ENCODE peak calls at places on chromosomes 3 and 15, in seven cellular contexts. Y is A549; K is tibial artery; W is GM20000; U is ovary; E is CD8-positive, alpha-beta T cell; R is tibial nerve. V is an unnamed sample.

GRCh38 chr3:144816366-144816765 is 844.7 kb downstream of the DIPK2A start:
- DNase-seq in E (no peak), K (no peak), R (no peak), Y (no peak), U (no peak), W (no peak), V (no peak)

GRCh38 chr3:141830508-141830907 is 45.9 kb upstream of the ATP1B3 start:
- DNase-seq in E (no peak), Y (no peak), K (no peak), U (no peak), R (no peak), W (no peak), V (no peak)

GRCh38 chr3:196620228-196620627 is 19.3 kb upstream of the NRROS start:
- DNase-seq in W (no peak), Y (no peak), K (no peak), U (no peak), R (no peak), E (no peak), V (no peak)

GRCh38 chr15:34616613-34617012 is 33.2 kb upstream of the GOLGA8B start:
- DNase-seq in W (no peak), R (no peak), K (no peak), Y (peak), E (no peak), U (no peak), V (no peak)

GRCh38 chr15:69677403-69677802 is 224.8 kb downstream of the RPLP1 start:
- DNase-seq in K (no peak), R (no peak), W (no peak), U (no peak), E (no peak), Y (no peak), V (no peak)

GRCh38 chr15:25247418-25248030 is 191.3 kb downstream of the UBE3A start:
- DNase-seq in U (no peak), K (peak), E (peak), W (no peak), Y (no peak), R (no peak), V (no peak)

GRCh38 chr15:99683000-99683670 is 50.1 kb downstream of the LYSMD4 start:
- DNase-seq in K (no peak), E (no peak), R (no peak), U (no peak), W (peak), Y (no peak), V (no peak)

GRCh38 chr3:42914771-42915515 is 9.0 kb downstream of the ZNF662 start:
- DNase-seq in E (no peak), K (no peak), Y (peak), U (no peak), W (no peak), R (no peak), V (no peak)

GRCh38 chr15:40439461-40440299 is 1.1 kb upstream of the BAHD1 start:
- DNase-seq in U (peak), K (peak), E (peak), Y (peak), R (no peak), W (peak), V (no peak)

GRCh38 chr3:175988401-175988800 is 1129.3 kb downstream of the NAALADL2 start:
- DNase-seq in W (no peak), U (no peak), E (no peak), Y (no peak), K (no peak), R (no peak), V (no peak)

GRCh38 chr3:138862531-138862923 is 27.8 kb upstream of the PIK3CB start:
- DNase-seq in E (no peak), W (no peak), U (no peak), R (no peak), Y (peak), K (no peak), V (no peak)

GRCh38 chr3:120435621-120436020 is 15.2 kb downstream of the FSTL1 start:
- DNase-seq in K (no peak), R (no peak), E (no peak), Y (peak), W (no peak), U (no peak), V (no peak)

GRCh38 chr3:170155604-170156003 is 25.9 kb downstream of the PHC3 start:
- DNase-seq in R (no peak), K (no peak), Y (no peak), U (no peak), E (no peak), W (no peak), V (no peak)

GRCh38 chr3:151197981-151198767 is 4.8 kb downstream of the GPR171 start:
- DNase-seq in K (no peak), U (no peak), E (no peak), Y (no peak), W (no peak), R (no peak), V (no peak)

GRCh38 chr3:186255703-186256331 is 106.2 kb downstream of the DGKG start:
- DNase-seq in E (no peak), U (no peak), R (no peak), K (no peak), W (peak), Y (no peak), V (no peak)

GRCh38 chr3:31410411-31410810 is 122.3 kb upstream of the STT3B start:
- DNase-seq in Y (no peak), W (no peak), K (no peak), U (no peak), E (no peak), R (no peak), V (no peak)

GRCh38 chr15:57391537-57391936 is 15.2 kb downstream of the CGNL1 start:
- DNase-seq in E (no peak), R (no peak), Y (no peak), K (no peak), W (no peak), U (no peak), V (no peak)

GRCh38 chr3:14780927-14781507 is 37.7 kb upstream of the FGD5 start:
- DNase-seq in W (peak), U (peak), E (no peak), R (no peak), Y (peak), K (peak), V (peak)

GRCh38 chr3:145094355-145094941 is 1066.5 kb downstream of the PLOD2 start:
- DNase-seq in U (no peak), Y (peak), R (no peak), K (no peak), W (peak), E (no peak), V (no peak)

GRCh38 chr15:75198560-75199346 is 2.9 kb upstream of the C15orf39 start:
- DNase-seq in R (no peak), Y (peak), W (peak), E (no peak), K (no peak), U (no peak), V (no peak)

GRCh38 chr3:177676148-177676547 is 478.9 kb upstream of the TBL1XR1 start:
- DNase-seq in E (no peak), Y (no peak), R (no peak), K (no peak), U (no peak), W (no peak), V (no peak)

GRCh38 chr15:85804481-85805165 is 9.9 kb upstream of the KLHL25 start:
- DNase-seq in K (no peak), W (no peak), U (no peak), Y (no peak), R (no peak), E (no peak), V (no peak)

GRCh38 chr15:50135123-50135541 is 16.1 kb upstream of the ATP8B4 start:
- DNase-seq in K (no peak), U (no peak), E (no peak), Y (peak), W (no peak), R (no peak), V (no peak)

GRCh38 chr3:133117342-133117741 is 79.2 kb downstream of the TMEM108 start:
- DNase-seq in W (no peak), R (no peak), K (no peak), U (no peak), Y (no peak), E (no peak), V (no peak)

GRCh38 chr3:39808467-39809180 is 785 bp upstream of the MYRIP start:
- DNase-seq in R (no peak), E (no peak), Y (no peak), U (peak), W (no peak), K (no peak), V (peak)

GRCh38 chr3:154243353-154243752 is 80.9 kb downstream of the DHX36 start:
- DNase-seq in E (no peak), U (no peak), W (no peak), R (no peak), K (no peak), Y (peak), V (no peak)

GRCh38 chr3:117434881-117435412 is 725.4 kb downstream of the TUSC7 start:
- DNase-seq in R (no peak), E (no peak), U (no peak), Y (no peak), W (no peak), K (no peak), V (no peak)

GRCh38 chr3:133958071-133958806 is 62.6 kb upstream of the RAB6B start:
- DNase-seq in U (no peak), Y (no peak), K (no peak), E (no peak), R (no peak), W (no peak), V (no peak)

GRCh38 chr15:41698779-41699178 is 38.6 kb downstream of the MGA start:
- DNase-seq in E (no peak), W (no peak), Y (no peak), R (no peak), U (no peak), K (no peak), V (no peak)

GRCh38 chr3:132695006-132695405 is 27.2 kb downstream of the NPHP3 start:
- DNase-seq in Y (no peak), E (no peak), U (no peak), K (no peak), W (no peak), R (no peak), V (no peak)

GRCh38 chr3:46910166-46910760 is 32.7 kb downstream of the PTH1R start:
- DNase-seq in R (no peak), Y (no peak), U (peak), E (no peak), K (peak), W (no peak), V (no peak)

GRCh38 chr15:72515591-72516389 is 41.7 kb downstream of the ARIH1 start:
- DNase-seq in W (no peak), U (no peak), Y (no peak), R (no peak), K (no peak), E (no peak), V (no peak)

GRCh38 chr3:468172-468571 is 271.6 kb downstream of the CHL1 start:
- DNase-seq in E (no peak), K (no peak), R (no peak), U (no peak), W (no peak), Y (peak), V (no peak)
- TF ChIP-seq CTCF in E (no peak), K (peak), R (no peak), U (no peak), W (peak), Y (peak), V (peak)

GRCh38 chr3:123749716-123750115 is 134.4 kb downstream of the MYLK start:
- DNase-seq in R (no peak), E (no peak), Y (peak), U (no peak), K (no peak), W (no peak), V (no peak)

GRCh38 chr3:123752228-123752627 is 131.9 kb downstream of the MYLK start:
- DNase-seq in E (no peak), R (no peak), Y (no peak), U (no peak), W (no peak), K (no peak), V (no peak)

GRCh38 chr3:123751478-123751877 is 132.7 kb downstream of the MYLK start:
- DNase-seq in K (no peak), U (no peak), Y (no peak), W (no peak), R (no peak), E (no peak), V (no peak)

GRCh38 chr3:123750659-123751420 is 133.3 kb downstream of the MYLK start:
- DNase-seq in Y (peak), E (no peak), R (no peak), W (no peak), U (no peak), K (no peak), V (no peak)

GRCh38 chr3:123750209-123750608 is 133.9 kb downstream of the MYLK start:
- DNase-seq in R (no peak), U (no peak), E (no peak), Y (no peak), W (no peak), K (no peak), V (no peak)
- TF ChIP-seq CTCF in R (no peak), U (no peak), E (no peak), Y (no peak), W (no peak), K (no peak), V (no peak)

GRCh38 chr15:67839358-67839928 is 402 bp downstream of the RNU6-1 start:
- DNase-seq in Y (peak), K (peak), R (no peak), U (no peak), W (peak), E (peak), V (no peak)

GRCh38 chr15:67843092-67843501 is 3.3 kb upstream of the RNU6-1 start:
- DNase-seq in E (no peak), K (peak), W (no peak), U (no peak), Y (no peak), R (no peak), V (no peak)

GRCh38 chr15:67838789-67839332 is 984 bp downstream of the RNU6-1 start:
- DNase-seq in W (no peak), K (peak), E (no peak), R (peak), Y (no peak), U (peak), V (peak)

GRCh38 chr15:67839929-67840746 is at the start of gene RNU6-1:
- DNase-seq in K (peak), U (peak), Y (peak), W (peak), R (peak), E (peak), V (peak)

DNA sequence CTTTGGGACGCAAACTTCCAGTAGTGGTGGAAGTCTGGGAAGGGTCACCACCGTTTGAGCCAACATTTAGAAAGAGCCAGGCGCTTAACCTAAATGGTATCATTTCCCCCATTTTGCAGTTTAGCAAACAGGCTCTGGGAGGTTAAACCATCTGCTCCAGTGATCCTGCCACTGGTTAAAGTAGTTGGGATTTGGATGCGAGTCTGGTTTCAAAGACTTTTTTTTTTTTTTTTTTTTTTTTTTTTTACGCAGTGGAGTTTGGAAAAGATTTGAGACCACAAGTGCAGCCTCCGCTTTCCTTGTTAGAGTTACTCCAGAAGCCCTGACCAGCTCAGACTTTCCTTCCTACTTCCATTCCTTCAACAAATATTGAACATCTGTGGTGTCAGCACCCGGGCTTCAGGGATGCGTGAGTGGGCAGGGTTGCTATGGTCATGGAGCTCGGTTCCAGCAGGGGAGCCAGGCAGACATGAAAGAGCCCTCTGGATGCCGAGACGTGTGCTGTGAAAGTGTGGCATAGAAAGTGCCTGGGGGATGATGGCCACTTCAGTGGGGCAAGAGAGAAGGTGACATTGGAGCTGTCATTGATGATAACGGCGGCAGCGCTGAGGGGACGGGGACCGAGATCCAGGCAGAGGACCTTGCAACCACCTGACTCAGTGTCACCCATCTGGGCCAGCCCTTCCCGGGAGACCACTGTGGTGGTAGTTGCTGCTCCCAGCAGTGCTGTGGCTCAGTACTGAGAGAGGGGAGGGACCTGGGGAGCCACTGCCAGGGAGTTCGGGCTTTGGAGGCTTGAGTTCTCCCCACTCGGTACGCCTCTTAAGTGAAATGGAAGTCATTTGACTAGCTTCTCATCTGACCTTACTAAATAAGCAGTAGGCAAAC is 1.1 kb upstream of the RNU6-1 start:
- DNase-seq in K (peak), Y (peak), U (no peak), E (no peak), W (no peak), R (peak), V (no peak)
- TF ChIP-seq CTCF in K (no peak), Y (no peak), U (no peak), E (no peak), W (no peak), R (no peak), V (no peak)

GRCh38 chr3:173221010-173221409 is 80.0 kb upstream of the SPATA16 start:
- DNase-seq in U (no peak), E (no peak), Y (peak), R (no peak), K (no peak), W (no peak), V (no peak)
- TF ChIP-seq CTCF in U (no peak), E (no peak), Y (peak), R (no peak), K (no peak), W (no peak), V (peak)

DNA sequence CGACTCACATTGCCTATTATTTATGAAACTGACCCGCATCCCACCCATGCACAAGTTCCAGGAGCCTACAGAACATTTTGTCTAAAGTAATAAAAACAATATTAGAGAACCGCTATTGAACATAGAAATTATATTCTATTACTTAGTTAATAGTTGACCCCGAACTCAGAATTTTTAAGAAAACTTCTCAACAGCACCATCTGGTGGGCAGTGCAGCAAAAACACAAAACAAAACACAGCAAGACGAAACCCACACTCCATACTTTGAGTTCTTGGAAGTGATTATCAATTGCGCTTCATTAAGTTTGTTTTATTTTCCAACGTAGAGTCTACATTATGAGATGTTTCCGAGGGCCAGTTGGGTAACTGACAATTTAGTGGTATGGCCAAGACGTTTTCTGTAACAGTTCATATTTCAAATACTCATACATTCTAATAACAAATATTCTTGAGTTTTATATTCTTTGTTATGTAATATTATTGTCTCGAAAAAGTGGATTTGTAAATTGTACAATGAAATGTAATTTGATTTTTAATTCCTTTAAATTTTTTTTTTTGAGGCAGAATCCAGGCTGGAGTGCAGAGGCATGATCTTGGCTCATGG is 24.0 kb upstream of the C3orf70 start:
- DNase-seq in U (peak), Y (peak), E (no peak), W (peak), R (peak), K (no peak), V (no peak)
- TF ChIP-seq CTCF in U (peak), Y (peak), E (peak), W (peak), R (peak), K (peak), V (peak)

GRCh38 chr3:126134219-126134975 is 46.0 kb downstream of the ALDH1L1 start:
- DNase-seq in U (peak), W (peak), K (peak), E (peak), R (peak), Y (peak), V (peak)
- TF ChIP-seq CTCF in U (peak), W (peak), K (peak), E (peak), R (peak), Y (peak), V (peak)

DNA sequence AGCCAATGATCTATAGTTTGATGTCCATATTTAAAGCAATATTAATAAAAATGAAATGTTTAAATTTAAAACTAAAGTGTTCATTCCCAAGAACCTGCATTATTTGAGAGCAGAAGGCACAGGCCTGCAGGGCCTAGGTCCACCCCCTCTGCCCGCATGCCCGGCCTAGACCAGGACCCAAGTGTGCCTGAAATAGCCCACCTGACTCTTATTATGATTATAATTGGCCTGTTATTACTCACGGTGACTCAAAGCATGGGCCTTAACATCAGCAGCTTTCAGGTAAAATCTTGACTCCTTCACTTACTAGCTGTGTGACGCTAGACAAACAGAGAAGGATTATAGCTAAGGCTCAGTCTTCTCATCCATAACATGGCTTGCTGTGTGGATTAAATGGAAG is 128.8 kb downstream of the PLCL2 start:
- DNase-seq in U (no peak), K (no peak), W (no peak), R (no peak), E (no peak), Y (no peak), V (no peak)
- TF ChIP-seq CTCF in U (no peak), K (no peak), W (no peak), R (no peak), E (no peak), Y (no peak), V (no peak)

GRCh38 chr3:168095611-168096209 is at the start of gene GOLIM4:
- DNase-seq in W (peak), U (peak), R (peak), Y (peak), E (peak), K (peak), V (peak)
- TF ChIP-seq CTCF in W (peak), U (peak), R (no peak), Y (no peak), E (no peak), K (no peak), V (no peak)

V was measured in progenitor cell of endocrine pancreas.